ENCODE peak calls at places on chromosomes 5 and 9, in four cellular contexts. One of them, this sample, is unnamed.

GRCh38 chr5:157828949-157829639 is 29.9 kb downstream of the CLINT1 start:
- DNase-seq in foreskin fibroblast: no peak
- DNase-seq in AG09309: no peak
- DNase-seq in cardiac fibroblast: no peak
- DNase-seq in this sample: no peak

GRCh38 chr5:31889131-31889561 is 250.2 kb downstream of the PDZD2 start:
- DNase-seq in foreskin fibroblast: no peak
- DNase-seq in AG09309: no peak
- DNase-seq in cardiac fibroblast: no peak
- DNase-seq in this sample: peak; percentile 9

GRCh38 chr5:136080113-136080482 is 51.3 kb downstream of the TGFBI start:
- DNase-seq in foreskin fibroblast: no peak
- DNase-seq in AG09309: no peak
- DNase-seq in cardiac fibroblast: peak; percentile 34
- DNase-seq in this sample: no peak

GRCh38 chr5:131825404-131826013 is 28.7 kb upstream of the FNIP1 start:
- DNase-seq in foreskin fibroblast: no peak
- DNase-seq in AG09309: no peak
- DNase-seq in cardiac fibroblast: peak; percentile 2
- DNase-seq in this sample: no peak

GRCh38 chr5:60842859-60843692 is 993 bp downstream of the ELOVL7 start:
- DNase-seq in foreskin fibroblast: no peak
- DNase-seq in AG09309: no peak
- DNase-seq in cardiac fibroblast: no peak
- DNase-seq in this sample: peak; percentile 5

GRCh38 chr9:137970686-137971476 is 93.3 kb downstream of the CACNA1B start:
- DNase-seq in foreskin fibroblast: no peak
- DNase-seq in AG09309: no peak
- DNase-seq in cardiac fibroblast: no peak
- DNase-seq in this sample: no peak

GRCh38 chr9:76866689-76867088 is 39.2 kb downstream of the PRUNE2 start:
- DNase-seq in foreskin fibroblast: peak; percentile 95
- DNase-seq in AG09309: peak; percentile 62
- DNase-seq in cardiac fibroblast: peak; percentile 69
- DNase-seq in this sample: peak; percentile 96

GRCh38 chr5:35687961-35688360 is 70.3 kb downstream of the SPEF2 start:
- DNase-seq in foreskin fibroblast: no peak
- DNase-seq in AG09309: no peak
- DNase-seq in cardiac fibroblast: no peak
- DNase-seq in this sample: no peak

GRCh38 chr5:167952278-167952990 is 339.0 kb upstream of the WWC1 start:
- DNase-seq in foreskin fibroblast: no peak
- DNase-seq in AG09309: no peak
- DNase-seq in cardiac fibroblast: no peak
- DNase-seq in this sample: no peak

GRCh38 chr5:1288439-1289335 is 6.2 kb downstream of the TERT start:
- DNase-seq in foreskin fibroblast: no peak
- DNase-seq in AG09309: no peak
- DNase-seq in cardiac fibroblast: no peak
- DNase-seq in this sample: no peak
- H3K4me3 ChIP-seq in foreskin fibroblast: no peak overlapping the region
- H3K4me3 ChIP-seq in AG09309: no peak overlapping the region
- H3K4me3 ChIP-seq in cardiac fibroblast: no peak overlapping the region
- H3K4me3 ChIP-seq in this sample: no peak overlapping the region

DNA sequence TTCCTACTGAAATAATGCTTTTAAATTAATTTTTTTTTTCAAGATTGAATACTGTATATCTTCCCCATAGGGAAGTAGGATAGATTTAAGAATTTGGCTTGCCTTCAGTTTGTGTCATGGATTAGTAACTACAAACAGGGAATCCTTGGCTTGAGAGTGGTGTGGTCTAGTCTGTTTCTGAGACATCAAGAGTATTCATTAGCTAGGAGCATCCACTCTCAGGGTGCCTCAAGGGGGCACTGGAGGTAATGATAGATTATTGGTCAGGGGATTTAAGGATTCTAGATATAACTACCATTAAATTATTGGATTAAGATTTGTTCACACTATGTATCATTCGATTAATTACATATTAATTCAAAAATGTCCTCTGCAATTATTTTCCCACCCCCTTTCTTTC is 91.8 kb upstream of the TXNDC8 start:
- DNase-seq in foreskin fibroblast: peak; percentile 12
- DNase-seq in AG09309: no peak
- DNase-seq in cardiac fibroblast: no peak
- DNase-seq in this sample: peak; percentile 16
- TF ChIP-seq CTCF in foreskin fibroblast: peak; percentile 24
- TF ChIP-seq CTCF in AG09309: peak; percentile 33
- TF ChIP-seq CTCF in cardiac fibroblast: peak; percentile 24
- TF ChIP-seq CTCF in this sample: peak; percentile 11

GRCh38 chr9:93467462-93467861 is 14.1 kb upstream of the FAM120AOS start:
- DNase-seq in foreskin fibroblast: no peak
- DNase-seq in AG09309: no peak
- DNase-seq in cardiac fibroblast: no peak
- DNase-seq in this sample: no peak
- H3K4me3 ChIP-seq in foreskin fibroblast: no peak overlapping the region
- H3K4me3 ChIP-seq in AG09309: no peak overlapping the region
- H3K4me3 ChIP-seq in cardiac fibroblast: no peak overlapping the region
- H3K4me3 ChIP-seq in this sample: no peak overlapping the region

GRCh38 chr5:139811076-139811607 is 15.5 kb downstream of the PSD2 start:
- DNase-seq in foreskin fibroblast: no peak
- DNase-seq in AG09309: no peak
- DNase-seq in cardiac fibroblast: no peak
- DNase-seq in this sample: no peak
- TF ChIP-seq CTCF in foreskin fibroblast: no peak
- TF ChIP-seq CTCF in AG09309: no peak
- TF ChIP-seq CTCF in cardiac fibroblast: no peak
- TF ChIP-seq CTCF in this sample: no peak

DNA sequence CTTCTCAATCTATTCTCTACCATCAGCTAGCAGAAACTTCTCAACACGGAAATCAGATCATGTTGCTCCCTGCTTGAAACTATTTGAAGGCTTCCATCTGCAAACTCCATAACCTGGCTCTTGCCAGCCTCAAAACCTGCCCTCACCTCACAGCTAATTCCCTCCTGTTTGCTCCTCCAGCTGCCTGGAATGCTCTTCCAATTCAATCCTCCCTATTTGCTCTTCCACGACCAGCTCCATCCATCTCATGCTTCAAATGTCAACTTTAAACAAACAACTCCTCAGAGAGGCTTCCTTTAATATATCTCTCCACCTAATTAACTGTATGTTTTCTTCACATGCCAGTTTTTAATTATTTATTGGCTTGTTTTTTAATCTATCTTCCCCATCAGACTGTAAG is 1.5 kb downstream of the PLAA start:
- DNase-seq in foreskin fibroblast: no peak
- DNase-seq in AG09309: no peak
- DNase-seq in cardiac fibroblast: no peak
- DNase-seq in this sample: no peak
- H3K4me3 ChIP-seq in foreskin fibroblast: peak overlapping the region; percentile 92
- H3K4me3 ChIP-seq in AG09309: peak overlapping the region; percentile 99
- H3K4me3 ChIP-seq in cardiac fibroblast: peak overlapping the region; percentile 99
- H3K4me3 ChIP-seq in this sample: peak overlapping the region; percentile 94

GRCh38 chr5:151222054-151222768 is 1.7 kb downstream of the CCDC69 start:
- DNase-seq in foreskin fibroblast: no peak
- DNase-seq in AG09309: no peak
- DNase-seq in cardiac fibroblast: no peak
- DNase-seq in this sample: no peak

GRCh38 chr5:151219138-151219537 is 4.8 kb downstream of the CCDC69 start:
- DNase-seq in foreskin fibroblast: no peak
- DNase-seq in AG09309: no peak
- DNase-seq in cardiac fibroblast: no peak
- DNase-seq in this sample: no peak

GRCh38 chr5:151218177-151218576 is 5.7 kb downstream of the CCDC69 start:
- DNase-seq in foreskin fibroblast: no peak
- DNase-seq in AG09309: no peak
- DNase-seq in cardiac fibroblast: no peak
- DNase-seq in this sample: no peak

GRCh38 chr5:151221574-151221973 is 2.3 kb downstream of the CCDC69 start:
- DNase-seq in foreskin fibroblast: peak; percentile 12
- DNase-seq in AG09309: no peak
- DNase-seq in cardiac fibroblast: no peak
- DNase-seq in this sample: peak; percentile 33

DNA sequence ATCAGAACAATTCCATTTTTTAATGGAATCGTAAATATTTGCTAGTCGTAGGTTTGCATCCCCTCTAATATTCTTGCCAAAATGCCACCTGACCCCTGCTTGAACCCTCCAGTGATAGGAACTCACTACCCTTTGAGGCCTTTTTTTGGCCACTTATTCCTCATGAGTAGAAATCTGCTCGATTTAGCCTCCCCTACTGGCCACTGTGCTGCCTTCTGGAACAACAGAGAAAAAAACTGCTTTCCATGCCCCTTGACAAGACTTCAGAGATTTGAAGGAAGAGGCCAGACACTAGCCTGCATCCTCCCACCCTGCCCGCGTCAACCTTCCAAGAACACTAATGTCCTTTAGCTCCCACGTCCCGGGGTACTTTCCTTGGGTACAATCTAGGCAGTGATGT is 4.1 kb downstream of the CCDC69 start:
- DNase-seq in foreskin fibroblast: no peak
- DNase-seq in AG09309: no peak
- DNase-seq in cardiac fibroblast: peak; percentile 28
- DNase-seq in this sample: no peak
- TF ChIP-seq CTCF in foreskin fibroblast: peak; percentile 24
- TF ChIP-seq CTCF in AG09309: peak; percentile 20
- TF ChIP-seq CTCF in cardiac fibroblast: peak; percentile 38
- TF ChIP-seq CTCF in this sample: peak; percentile 40

DNA sequence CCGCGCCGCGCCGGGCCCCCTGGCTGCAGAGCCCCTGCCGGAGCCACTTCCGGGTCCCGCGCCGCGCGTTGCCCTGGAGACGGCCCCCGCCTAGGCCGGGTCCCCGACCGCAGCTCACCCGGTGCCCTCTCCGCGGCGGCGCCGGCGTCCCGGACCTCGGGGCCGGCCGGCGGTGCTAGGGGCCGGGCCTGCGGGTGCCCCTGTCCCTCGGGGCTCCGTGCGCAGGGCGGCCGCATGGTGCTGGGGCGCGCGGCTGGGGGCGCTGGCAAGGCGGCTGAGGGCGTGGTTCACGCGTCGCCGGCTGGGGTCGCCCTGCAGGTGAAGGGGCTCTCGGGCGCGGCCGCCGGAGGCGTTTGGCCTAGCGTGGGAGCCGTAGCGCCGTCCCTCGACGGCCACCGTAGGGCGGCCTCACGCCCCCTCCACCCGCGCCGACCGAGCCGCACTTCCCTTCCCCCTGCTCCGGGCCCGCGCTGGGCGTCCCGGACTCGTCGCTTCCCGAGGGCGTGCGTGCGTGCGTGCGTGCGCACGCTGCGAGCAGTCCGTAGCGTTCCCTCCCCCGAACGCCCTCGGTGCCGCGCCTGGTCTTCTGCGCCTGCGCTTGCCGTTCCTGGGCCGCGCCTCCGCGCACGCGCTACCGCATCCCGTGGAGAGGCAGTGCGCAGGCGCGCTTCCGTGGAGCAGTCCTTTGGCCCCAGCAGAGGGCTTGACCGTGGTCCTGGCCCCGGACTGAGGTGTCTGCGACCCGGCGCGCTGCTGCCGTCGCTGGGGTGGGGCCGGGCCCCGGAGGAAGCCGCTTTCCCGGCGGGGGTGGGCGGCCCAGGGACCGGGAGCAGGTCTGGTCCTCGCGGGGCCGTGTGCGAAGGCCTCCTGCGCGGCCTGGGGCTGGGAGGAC is at the start of gene TMEM250:
- DNase-seq in foreskin fibroblast: peak; percentile 99
- DNase-seq in AG09309: peak; percentile 73
- DNase-seq in cardiac fibroblast: peak; percentile 98
- DNase-seq in this sample: peak; percentile 93
- H3K4me3 ChIP-seq in foreskin fibroblast: peak within 1 kb of the TSS; percentile 79
- H3K4me3 ChIP-seq in AG09309: peak within 1 kb of the TSS; percentile 61
- H3K4me3 ChIP-seq in cardiac fibroblast: peak within 1 kb of the TSS; percentile 74
- H3K4me3 ChIP-seq in this sample: peak within 1 kb of the TSS; percentile 62

GRCh38 chr5:79924936-79925893 is 65.8 kb downstream of the MTX3 start:
- DNase-seq in foreskin fibroblast: peak; percentile 5
- DNase-seq in AG09309: no peak
- DNase-seq in cardiac fibroblast: peak; percentile 22
- DNase-seq in this sample: no peak
- TF ChIP-seq CTCF in foreskin fibroblast: peak; percentile 43
- TF ChIP-seq CTCF in AG09309: peak; percentile 73
- TF ChIP-seq CTCF in cardiac fibroblast: peak; percentile 41
- TF ChIP-seq CTCF in this sample: peak; percentile 63

This sample was measured in fibroblast of lung.